ENCODE peak calls at places on chromosome 19, in five cellular contexts. O, K, J, Y and X are unnamed samples.

GRCh38 chr19:33508941-33509614 is 12.5 kb downstream of the PEPD start:
- DNase-seq in Y (no peak), K (no peak), O (peak; percentile 71), J (no peak), X (no peak)

GRCh38 chr19:34985249-34986022 is 14.7 kb upstream of the GRAMD1A start:
- DNase-seq in Y (peak; percentile 33), K (no peak), O (peak; percentile 81), J (no peak), X (no peak)

GRCh38 chr19:39190768-39191167 is 6.0 kb upstream of the NCCRP1 start:
- DNase-seq in Y (no peak), O (no peak), J (no peak), K (no peak), X (no peak)

GRCh38 chr19:33294058-33294798 is 8.1 kb downstream of the CEBPA start:
- DNase-seq in O (no peak), Y (no peak), K (no peak), J (no peak), X (peak; percentile 46)

GRCh38 chr19:6611441-6611852 is 20.5 kb upstream of the CD70 start:
- DNase-seq in J (peak; percentile 84), K (no peak), Y (no peak), O (no peak), X (no peak)

GRCh38 chr19:10013834-10014618 is 743 bp downstream of the RDH8 start:
- DNase-seq in O (no peak), Y (no peak), J (no peak), K (no peak), X (no peak)

GRCh38 chr19:53333466-53334449 is at the start of gene ZNF845:
- DNase-seq in Y (peak; percentile 90), O (peak; percentile 93), K (peak; percentile 98), J (peak; percentile 89), X (peak; percentile 81)

GRCh38 chr19:676343-677105 is at the start of gene FSTL3:
- DNase-seq in Y (no peak), J (no peak), K (no peak), O (no peak), X (no peak)

GRCh38 chr19:10317857-10318462 is 2.1 kb upstream of the FDX2 start:
- DNase-seq in Y (no peak), J (no peak), O (no peak), K (no peak), X (no peak)

GRCh38 chr19:3668331-3669133 is 31.7 kb downstream of the PIP5K1C start:
- DNase-seq in O (peak; percentile 40), K (no peak), Y (peak; percentile 62), J (no peak), X (no peak)

GRCh38 chr19:30668521-30669155 is 296.5 kb downstream of the ZNF536 start:
- DNase-seq in O (no peak), Y (no peak), J (no peak), K (no peak), X (no peak)

GRCh38 chr19:49407079-49407478 is 16.2 kb downstream of the PTH2 start:
- DNase-seq in O (no peak), Y (no peak), J (no peak), K (no peak), X (no peak)

GRCh38 chr19:29671393-29672076 is 6.3 kb downstream of the PLEKHF1 start:
- DNase-seq in J (no peak), Y (peak; percentile 66), K (no peak), O (peak; percentile 72), X (no peak)

GRCh38 chr19:30228113-30228725 is 144.0 kb upstream of the ZNF536 start:
- DNase-seq in Y (no peak), O (no peak), K (no peak), J (no peak), X (no peak)

GRCh38 chr19:29259153-29259552 is 46.2 kb upstream of the UQCRFS1 start:
- DNase-seq in K (no peak), O (peak; percentile 3), J (no peak), Y (peak; percentile 12), X (peak; percentile 20)

GRCh38 chr19:16266586-16266942 is 58.1 kb upstream of the KLF2 start:
- DNase-seq in Y (no peak), K (no peak), J (no peak), O (no peak), X (no peak)